ENCODE peak calls at places on chromosomes 13 and 19, in six cellular contexts. T, F, C, E, L and M are unnamed samples. For H3K36me3 and H3K9me3, the result is how much of the 10 kb centered on the place peaks cover.

GRCh38 chr13:59391696-59392095 is 772.0 kb downstream of the DIAPH3 start:
- DNase-seq in L (peak), E (peak), T (no peak), C (peak), F (peak), M (peak)

GRCh38 chr13:103568314-103568713 is 502.1 kb upstream of the SLC10A2 start:
- DNase-seq in F (no peak), T (no peak), C (no peak), E (no peak), L (no peak), M (no peak)

GRCh38 chr19:27738569-27739193 is 1474.3 kb downstream of the UQCRFS1 start:
- DNase-seq in E (no peak), F (no peak), C (no peak), L (no peak), T (no peak), M (no peak)

GRCh38 chr19:20287070-20287469 is 120.1 kb downstream of the ZNF486 start:
- DNase-seq in F (no peak), T (no peak), C (no peak), L (no peak), E (no peak), M (no peak)

GRCh38 chr13:43878897-43879322 is 630 bp downstream of the CCDC122 start:
- DNase-seq in C (no peak), E (peak), F (no peak), T (peak), L (peak), M (peak)

GRCh38 chr13:60112771-60113170 is 51.0 kb downstream of the DIAPH3 start:
- DNase-seq in T (no peak), E (no peak), C (no peak), L (no peak), F (no peak), M (no peak)

GRCh38 chr19:43380771-43381386 is 27.4 kb downstream of the CD177 start:
- DNase-seq in C (no peak), T (no peak), E (no peak), F (no peak), L (no peak), M (no peak)

GRCh38 chr13:96822900-96823299 is 171.4 kb downstream of the OXGR1 start:
- DNase-seq in L (peak), T (no peak), F (peak), C (no peak), E (peak), M (peak)

GRCh38 chr19:45670670-45671453 is 2.8 kb downstream of the GIPR start:
- DNase-seq in C (peak), F (peak), L (peak), T (peak), E (peak), M (peak)

GRCh38 chr19:52897149-52897935 is at the start of gene ZNF320:
- DNase-seq in F (peak), C (peak), L (peak), T (peak), E (peak), M (peak)

GRCh38 chr13:23953860-23954512 is 56.7 kb upstream of the C1QTNF9B start:
- DNase-seq in C (no peak), T (no peak), L (no peak), E (no peak), F (no peak), M (peak)

GRCh38 chr19:13926715-13927114 is 11.5 kb downstream of the PODNL1 start:
- DNase-seq in F (no peak), L (no peak), E (no peak), T (no peak), C (no peak), M (no peak)

GRCh38 chr13:102935896-102936321 is 90.1 kb downstream of the ERCC5 start:
- DNase-seq in T (no peak), L (no peak), F (peak), C (no peak), E (peak), M (peak)

GRCh38 chr19:44576843-44577565 is 36.4 kb upstream of the IGSF23 start:
- DNase-seq in F (peak), C (no peak), E (peak), T (no peak), L (peak), M (peak)

GRCh38 chr19:737591-738093 is 13.3 kb upstream of the MISP start:
- DNase-seq in F (peak), E (peak), C (no peak), L (peak), T (no peak), M (peak)

GRCh38 chr19:397321-397720 is 11.6 kb downstream of the C2CD4C start:
- DNase-seq in E (no peak), F (no peak), C (no peak), L (no peak), T (no peak), M (no peak)

GRCh38 chr19:46376241-46377153 is 29.6 kb downstream of the PPP5C start:
- DNase-seq in L (no peak), T (no peak), E (no peak), F (no peak), C (no peak), M (no peak)

DNA sequence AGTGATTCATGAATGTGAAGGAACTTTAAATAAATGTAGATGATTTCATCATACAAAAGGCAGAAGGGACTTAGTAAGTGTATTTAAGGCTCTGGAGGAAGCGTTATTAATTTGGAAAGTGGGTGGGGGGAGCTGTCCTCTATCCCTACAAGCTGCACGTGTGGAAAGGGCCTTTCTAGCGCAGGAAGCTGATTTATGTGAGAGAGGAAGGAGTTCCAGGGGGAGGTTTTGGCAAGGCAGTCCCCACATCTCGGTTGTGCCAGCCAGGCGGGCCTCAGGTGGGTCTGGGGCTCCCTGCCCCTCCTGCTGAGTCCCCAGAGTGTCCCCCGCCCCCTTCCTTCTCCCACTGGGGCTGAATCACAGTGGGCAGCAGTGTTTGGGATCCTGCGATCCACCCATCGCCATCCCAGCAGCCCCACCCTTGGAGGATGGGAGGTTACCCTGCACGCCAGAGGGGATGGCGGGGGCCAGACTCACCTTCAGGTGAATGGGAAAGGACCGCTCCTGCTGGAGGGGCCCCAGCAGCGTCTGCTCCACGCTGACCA is 709 bp downstream of the DLEU7 start:
- DNase-seq in C (no peak), L (no peak), E (no peak), F (no peak), T (peak), M (no peak)
- H3K4me3 ChIP-seq in C (peak), L (peak), E (no peak), F (no peak), T (peak), M (no peak)

GRCh38 chr19:12545267-12545666 is 6.0 kb downstream of the ZNF564 start:
- DNase-seq in E (no peak), F (no peak), C (no peak), T (no peak), L (no peak), M (no peak)

GRCh38 chr19:12543855-12544254 is 7.4 kb downstream of the ZNF564 start:
- DNase-seq in E (no peak), C (no peak), F (no peak), T (no peak), L (no peak), M (no peak)

GRCh38 chr19:12546903-12547302 is 4.4 kb downstream of the ZNF564 start:
- DNase-seq in C (no peak), L (no peak), T (no peak), E (no peak), F (no peak), M (no peak)

GRCh38 chr19:12546068-12546467 is 5.2 kb downstream of the ZNF564 start:
- DNase-seq in E (no peak), C (no peak), T (no peak), F (no peak), L (no peak), M (no peak)

DNA sequence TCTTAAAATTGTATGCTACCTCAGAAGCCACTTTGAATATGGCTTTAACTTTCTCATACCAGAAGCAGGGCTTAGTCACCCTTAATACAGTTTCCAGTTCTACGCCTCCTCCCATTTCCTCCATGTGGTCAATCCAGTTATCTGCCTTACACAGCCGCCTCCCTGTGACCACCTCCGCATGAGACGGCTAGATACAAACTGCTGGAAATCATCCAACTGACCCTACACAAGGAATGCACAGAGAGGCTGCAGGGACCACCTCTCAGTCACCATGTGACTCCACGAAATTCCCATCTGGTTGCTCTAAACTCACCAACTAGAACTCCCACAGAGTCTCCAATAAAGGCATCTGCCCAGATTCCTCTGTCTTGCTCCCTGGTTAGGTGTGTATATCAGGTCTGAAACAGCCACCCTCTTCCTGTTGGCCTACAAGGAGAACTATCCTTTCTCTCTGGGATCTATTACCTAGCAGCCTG is 6.8 kb downstream of the ZNF564 start:
- DNase-seq in L (no peak), F (no peak), E (no peak), T (no peak), C (no peak), M (no peak)
- H3K36me3 ChIP-seq in L (under half), F (under half), E (half or more), T (under half), C (under half), M (under half)

DNA sequence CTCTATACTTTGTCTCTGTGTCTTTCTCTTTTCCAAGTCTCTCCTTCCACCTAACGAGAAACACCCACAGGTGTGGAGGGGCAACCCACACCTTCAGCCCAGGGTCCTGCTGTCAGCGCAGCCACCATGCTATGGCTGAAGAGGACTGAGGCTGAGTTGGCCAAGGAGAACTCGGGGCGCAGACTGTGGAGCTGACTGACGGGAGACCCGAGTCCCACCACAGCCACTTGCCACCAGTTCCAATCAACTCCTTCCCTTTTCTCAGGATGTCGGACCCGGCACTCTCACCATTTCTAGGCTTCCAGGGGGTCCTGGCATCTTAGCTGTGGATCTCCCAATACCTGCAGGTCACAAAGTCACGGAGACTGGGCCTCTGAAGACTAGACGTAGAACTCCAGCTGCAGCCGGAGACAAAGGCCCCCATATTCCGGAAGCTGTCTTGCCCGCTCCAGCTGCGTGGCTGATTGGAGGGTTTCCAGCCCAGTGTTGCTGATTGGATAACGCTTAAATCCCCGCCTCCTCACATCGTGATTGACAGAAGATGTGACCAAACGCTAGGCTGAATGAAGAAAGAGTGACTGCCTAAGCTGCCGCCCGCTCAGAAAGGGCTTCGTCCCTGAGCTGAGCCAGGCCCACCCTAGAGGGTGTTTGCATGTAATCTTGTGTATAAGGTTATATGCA is 63.6 kb downstream of the ZNF429 start:
- DNase-seq in L (no peak), C (no peak), F (no peak), E (no peak), T (peak), M (peak)
- H3K9me3 ChIP-seq in L (under half), C (under half), F (half or more), E (under half), T (under half), M (under half)

DNA sequence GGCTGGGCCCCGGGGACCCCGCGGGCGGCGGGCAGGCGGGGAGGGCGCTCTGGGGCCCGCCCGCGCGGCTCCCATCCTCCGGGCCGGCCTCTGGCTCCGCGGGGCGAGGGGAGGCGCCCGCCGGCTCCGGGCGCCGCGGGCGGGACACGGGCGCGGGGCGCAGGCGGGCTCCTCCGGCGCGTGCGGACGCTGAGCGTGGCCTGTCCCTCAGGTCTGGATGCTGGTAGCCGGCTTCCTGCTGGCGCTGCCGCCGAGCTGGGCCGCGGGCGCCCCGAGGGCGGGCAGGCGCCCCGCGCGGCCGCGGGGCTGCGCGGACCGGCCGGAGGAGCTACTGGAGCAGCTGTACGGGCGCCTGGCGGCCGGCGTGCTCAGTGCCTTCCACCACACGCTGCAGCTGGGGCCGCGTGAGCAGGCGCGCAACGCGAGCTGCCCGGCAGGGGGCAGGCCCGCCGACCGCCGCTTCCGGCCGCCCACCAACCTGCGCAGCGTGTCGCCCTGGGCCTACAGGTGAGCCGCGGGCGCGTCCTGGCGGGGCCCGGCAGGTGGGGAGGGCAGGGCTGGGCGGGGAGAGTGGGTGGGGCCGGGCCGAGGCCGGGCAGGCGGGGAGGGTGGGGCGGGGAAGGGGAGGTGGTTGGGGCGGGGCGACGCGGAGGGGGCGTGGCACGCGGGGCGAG is 423 bp downstream of the IL17D start:
- DNase-seq in T (peak), E (peak), C (peak), F (peak), L (peak), M (peak)
- H3K4me3 ChIP-seq in T (peak), E (peak), C (peak), F (peak), L (peak), M (peak)

DNA sequence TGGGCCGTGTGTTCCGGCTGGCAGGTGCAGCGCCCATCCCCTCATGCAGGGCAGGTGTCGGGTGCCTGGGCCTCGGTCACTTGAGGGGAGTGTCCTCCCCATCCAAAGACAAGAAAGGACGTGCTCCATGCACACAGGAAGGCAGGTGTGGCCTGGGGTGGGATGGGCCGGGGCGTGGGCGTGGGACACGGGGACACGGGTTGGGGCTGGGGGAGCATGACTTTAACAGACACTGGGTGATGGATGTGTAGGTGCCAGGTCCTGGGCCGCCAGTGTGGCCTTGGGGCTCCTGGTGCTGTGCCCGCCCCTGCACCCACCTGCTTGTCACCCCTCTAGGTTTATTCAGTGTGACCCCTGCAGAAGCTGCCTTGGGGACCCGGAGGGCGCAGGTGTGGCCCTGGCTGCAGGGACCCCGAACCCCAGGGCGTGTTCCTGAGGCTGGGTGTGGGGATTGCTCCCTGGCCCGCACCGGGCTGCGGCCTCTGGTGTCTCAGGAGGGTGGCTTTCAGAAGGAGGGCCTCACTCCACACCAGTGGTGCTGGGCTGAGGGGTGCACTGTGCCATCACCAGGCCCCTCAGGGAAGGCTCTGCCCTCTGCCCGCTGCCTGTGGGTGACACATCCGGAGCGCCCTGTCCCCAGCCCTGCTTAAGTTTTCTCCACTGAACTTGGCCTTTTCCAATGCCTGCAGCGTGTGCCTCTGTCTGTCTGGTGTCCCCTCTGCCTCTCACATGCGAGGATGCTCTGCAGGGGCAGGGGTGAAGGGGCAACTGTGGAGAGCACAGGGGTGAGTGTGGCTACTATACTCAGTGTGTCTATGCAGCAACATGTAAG is 5.2 kb downstream of the TMEM255B start:
- DNase-seq in L (no peak), F (no peak), E (no peak), C (no peak), T (no peak), M (no peak)
- H3K36me3 ChIP-seq in L (under half), F (under half), E (under half), C (under half), T (under half), M (under half)

GRCh38 chr19:48641850-48642249 is 4.1 kb downstream of the CA11 start:
- DNase-seq in F (no peak), E (no peak), T (no peak), L (no peak), C (no peak), M (no peak)
- H3K9me3 ChIP-seq in F (under half), E (under half), T (under half), L (under half), C (under half), M (under half)

DNA sequence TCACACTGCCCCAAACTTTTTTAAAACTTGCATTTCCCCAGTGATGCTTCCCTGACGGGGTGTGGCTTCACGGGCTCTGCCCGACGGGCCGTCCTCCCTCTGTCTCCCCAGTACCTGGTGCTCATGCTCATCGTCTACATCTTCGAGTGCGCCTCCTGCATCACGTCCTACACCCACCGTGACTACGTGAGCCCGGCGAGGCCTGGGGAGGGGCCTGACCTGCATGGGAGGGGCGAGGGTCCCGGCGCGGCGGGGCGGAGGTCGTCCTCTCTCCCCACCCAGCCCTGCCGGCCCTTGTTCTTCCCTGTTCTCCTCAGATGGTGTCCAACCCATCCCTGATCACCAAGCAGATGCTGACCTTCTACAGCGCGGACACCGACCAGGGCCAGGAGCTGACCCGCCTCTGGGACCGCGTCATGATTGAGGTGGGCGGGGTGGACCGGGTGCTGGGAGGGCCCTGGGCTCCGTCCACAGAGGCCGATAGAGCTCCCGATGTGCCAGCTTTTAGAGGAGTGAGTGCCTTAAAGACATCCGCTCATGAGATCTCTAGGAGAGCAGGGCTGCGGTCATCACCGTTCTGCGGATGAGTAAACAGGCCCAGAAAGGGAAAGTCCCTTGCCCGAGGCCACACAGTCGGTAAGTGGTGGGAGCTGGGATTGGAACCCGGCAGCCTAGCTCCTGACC is 6.9 kb downstream of the UPK1A start:
- DNase-seq in E (no peak), T (no peak), L (peak), F (no peak), C (no peak), M (no peak)
- H3K4me3 ChIP-seq in E (no peak), T (peak), L (peak), F (peak), C (peak), M (peak)